ENCODE peak calls at places on chromosomes 11 and 22, in ten cellular contexts. D, P, I, T, M, L, G, S, A and H are unnamed samples.

GRCh38 chr11:60265373-60266214 is 14.9 kb upstream of the MS4A4A start:
- DNase-seq in D (no peak), P (peak; percentile 11), I (peak; percentile 85), T (no peak), M (no peak), L (peak; percentile 34), G (no peak), S (no peak), A (peak; percentile 43), H (peak; percentile 61)

GRCh38 chr11:106121570-106122320 is 44.3 kb downstream of the AASDHPPT start:
- DNase-seq in D (no peak), P (no peak), I (no peak), T (no peak), M (no peak), L (no peak), G (no peak), S (no peak), A (no peak), H (no peak)

GRCh38 chr11:130562549-130562948 is 114.1 kb downstream of the ADAMTS15 start:
- DNase-seq in D (no peak), P (no peak), I (no peak), T (no peak), M (no peak), L (no peak), G (no peak), S (no peak), A (no peak), H (no peak)

GRCh38 chr11:1733009-1733715 is 17.2 kb downstream of the IFITM10 start:
- DNase-seq in D (no peak), P (no peak), I (no peak), T (no peak), M (no peak), L (no peak), G (no peak), S (no peak), A (no peak), H (no peak)

GRCh38 chr11:35714882-35715612 is 52.5 kb downstream of the TRIM44 start:
- DNase-seq in D (no peak), P (no peak), I (no peak), T (no peak), M (no peak), L (no peak), G (no peak), S (no peak), A (no peak), H (no peak)

GRCh38 chr22:20035375-20036084 is 14.6 kb downstream of the TANGO2 start:
- DNase-seq in D (no peak), P (no peak), I (peak; percentile 94), T (no peak), M (no peak), L (no peak), G (no peak), S (no peak), A (no peak), H (no peak)

GRCh38 chr11:94597896-94598295 is 30.7 kb downstream of the PIWIL4 start:
- DNase-seq in D (peak; percentile 15), P (no peak), I (no peak), T (no peak), M (no peak), L (no peak), G (peak; percentile 45), S (no peak), A (peak; percentile 21), H (peak; percentile 22)

GRCh38 chr11:75272821-75273301 is 32.3 kb downstream of the TPBGL start:
- DNase-seq in D (no peak), P (no peak), I (no peak), T (no peak), M (no peak), L (no peak), G (no peak), S (peak; percentile 51), A (no peak), H (no peak)

GRCh38 chr11:128244896-128245295 is 342.5 kb downstream of the ETS1 start:
- DNase-seq in D (no peak), P (no peak), I (no peak), T (no peak), M (no peak), L (no peak), G (no peak), S (no peak), A (no peak), H (no peak)

GRCh38 chr22:19576460-19577421 is 52.5 kb upstream of the CLDN5 start:
- DNase-seq in D (no peak), P (peak; percentile 48), I (no peak), T (no peak), M (no peak), L (no peak), G (no peak), S (no peak), A (peak; percentile 27), H (peak; percentile 4)

GRCh38 chr22:50361688-50362087 is 18.6 kb downstream of the PPP6R2 start:
- DNase-seq in D (no peak), P (no peak), I (no peak), T (no peak), M (no peak), L (no peak), G (no peak), S (no peak), A (no peak), H (no peak)

GRCh38 chr11:92789761-92790160 is 179.7 kb upstream of the MTNR1B start:
- DNase-seq in D (no peak), P (no peak), I (no peak), T (no peak), M (no peak), L (no peak), G (no peak), S (no peak), A (no peak), H (no peak)

GRCh38 chr22:30837531-30837930 is 131.0 kb downstream of the MORC2 start:
- DNase-seq in D (no peak), P (no peak), I (no peak), T (no peak), M (no peak), L (no peak), G (peak; percentile 11), S (no peak), A (no peak), H (no peak)
- H3K27ac ChIP-seq in D (no peak overlapping the region), P (no peak overlapping the region), I (no peak overlapping the region), T (no peak overlapping the region), M (no peak overlapping the region), L (no peak overlapping the region), G (no peak overlapping the region), S (no peak overlapping the region), A (no peak overlapping the region), H (no peak overlapping the region)

DNA sequence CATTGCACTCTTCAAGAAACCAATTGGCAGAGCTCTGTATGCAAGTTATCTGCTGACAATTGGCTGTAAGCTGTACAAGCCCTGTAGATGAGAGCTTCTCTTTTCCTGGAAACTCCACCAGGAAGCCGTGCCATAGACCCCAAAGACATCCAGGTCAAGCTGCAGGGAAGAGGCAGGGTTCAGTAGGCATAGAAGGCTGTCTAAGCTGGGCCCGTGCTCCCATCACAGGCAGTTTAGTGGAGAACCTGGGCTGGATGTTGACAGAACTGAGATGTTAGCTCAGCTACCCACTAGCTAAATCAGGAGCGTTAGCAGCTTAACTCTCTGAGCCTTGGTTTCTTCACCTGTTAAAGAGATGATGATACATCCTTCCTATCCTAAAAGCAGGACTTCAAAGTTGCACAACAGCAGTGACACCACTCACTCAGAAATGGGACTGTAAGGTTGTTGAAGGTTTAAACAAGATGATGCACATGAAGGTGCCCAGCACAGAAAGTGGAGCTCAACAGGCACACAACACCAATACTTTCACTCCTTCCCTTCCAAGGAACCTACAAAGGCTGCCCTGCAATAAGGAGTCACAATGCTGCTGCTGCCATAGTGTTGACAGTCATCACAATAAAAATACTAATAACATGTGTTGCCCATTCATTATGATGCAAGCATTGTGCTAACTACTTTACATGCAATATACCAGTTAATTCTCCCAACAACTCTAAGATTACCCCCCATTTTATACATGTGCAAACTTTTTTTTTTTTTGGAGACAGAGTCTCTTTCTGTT is 115.4 kb downstream of the ZBTB16 start:
- DNase-seq in D (no peak), P (no peak), I (no peak), T (no peak), M (no peak), L (no peak), G (no peak), S (no peak), A (no peak), H (no peak)
- H3K4me1 ChIP-seq in D (peaks cover 58% of the 10 kb centered on the region), P (peaks cover 97% of the 10 kb centered on the region), I (no peaks in the 10 kb centered on the region), T (peaks cover 92% of the 10 kb centered on the region), M (peaks cover 61% of the 10 kb centered on the region), L (peaks cover 25% of the 10 kb centered on the region), G (peaks cover 92% of the 10 kb centered on the region), S (peaks cover 93% of the 10 kb centered on the region), A (peaks cover 64% of the 10 kb centered on the region), H (peaks cover 37% of the 10 kb centered on the region)

GRCh38 chr11:65790104-65790901 is 3.4 kb downstream of the OVOL1 start:
- DNase-seq in D (no peak), P (no peak), I (no peak), T (no peak), M (no peak), L (peak; percentile 55), G (no peak), S (no peak), A (peak; percentile 8), H (no peak)

GRCh38 chr11:65790902-65791650 is 4.2 kb downstream of the OVOL1 start:
- DNase-seq in D (no peak), P (no peak), I (no peak), T (no peak), M (no peak), L (peak; percentile 40), G (no peak), S (no peak), A (no peak), H (no peak)

GRCh38 chr11:65787649-65788622 is 1.1 kb downstream of the OVOL1 start:
- DNase-seq in D (no peak), P (no peak), I (no peak), T (peak; percentile 76), M (no peak), L (peak; percentile 97), G (peak; percentile 42), S (no peak), A (peak; percentile 51), H (peak; percentile 35)

GRCh38 chr11:65788801-65789200 is 1.9 kb downstream of the OVOL1 start:
- DNase-seq in D (no peak), P (no peak), I (no peak), T (no peak), M (no peak), L (peak; percentile 30), G (no peak), S (no peak), A (no peak), H (no peak)

GRCh38 chr11:65789230-65790103 is 2.6 kb downstream of the OVOL1 start:
- DNase-seq in D (no peak), P (no peak), I (no peak), T (peak; percentile 93), M (no peak), L (no peak), G (no peak), S (no peak), A (no peak), H (no peak)
- H3K27ac ChIP-seq in D (no peak overlapping the region), P (no peak overlapping the region), I (no peak overlapping the region), T (peak overlapping the region; percentile 59), M (no peak overlapping the region), L (peak overlapping the region; percentile 87), G (peak overlapping the region; percentile 52), S (no peak overlapping the region), A (no peak overlapping the region), H (no peak overlapping the region)

DNA sequence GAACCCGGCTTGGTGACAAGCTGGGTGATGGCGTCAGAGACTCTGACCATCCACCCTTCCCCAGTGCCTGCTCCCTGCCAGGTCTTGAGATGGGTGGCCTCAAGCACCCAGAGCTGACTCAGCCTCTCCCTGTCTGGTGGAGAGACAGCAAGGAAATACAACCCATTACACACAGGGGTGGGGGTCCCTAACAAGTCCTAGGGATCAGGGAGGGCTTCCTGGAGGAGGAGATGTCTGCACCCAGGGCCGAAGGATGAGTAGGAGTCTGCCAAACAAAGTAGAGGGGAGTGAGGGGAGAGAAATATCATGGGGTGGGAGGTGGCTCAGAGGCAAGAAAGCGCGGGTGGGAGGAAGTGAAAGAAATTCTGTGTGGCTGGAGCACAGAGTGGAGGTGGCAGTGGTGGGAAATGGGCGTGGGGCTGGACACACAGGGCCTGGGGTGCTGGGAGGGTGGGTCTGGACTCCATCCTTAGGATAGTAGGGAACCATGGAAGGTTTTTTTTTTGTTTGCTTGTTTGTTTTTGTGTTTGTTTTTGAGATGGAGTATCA is 6.8 kb downstream of the MAFF start:
- DNase-seq in D (no peak), P (no peak), I (no peak), T (no peak), M (no peak), L (no peak), G (no peak), S (no peak), A (no peak), H (no peak)
- H3K4me1 ChIP-seq in D (peaks cover 17% of the 10 kb centered on the region), P (peaks cover 34% of the 10 kb centered on the region), I (peaks cover 20% of the 10 kb centered on the region), T (peaks cover 6% of the 10 kb centered on the region), M (peaks cover 1% of the 10 kb centered on the region), L (no peaks in the 10 kb centered on the region), G (peaks cover 26% of the 10 kb centered on the region), S (peaks cover 34% of the 10 kb centered on the region), A (no peaks in the 10 kb centered on the region), H (peaks cover 26% of the 10 kb centered on the region)